ENCODE peak calls at places on chromosomes 13 and 19, in four cellular contexts. R is NCI-H2171 treated with DMSO at 0.1 percent for 48 hours; G is NCI-H526; N is activated CD4-positive, CD25-positive, alpha-beta regulatory T cell treated with anti-CD3 and anti-CD28 coated beads, Interleukin-2, amount 50 U/mL, for 16 hours. O is an unnamed sample.
A peak's percentile ranks its signal among the peaks of the same experiment; 100 is the strongest.

GRCh38 chr19:46068345-46069258 is 27.8 kb upstream of the IGFL4 start:
- DNase-seq in N (no peak), G (no peak), R (no peak), O (no peak)

GRCh38 chr19:52585101-52585500 is 15.0 kb downstream of the ZNF701 start:
- DNase-seq in N (no peak), R (no peak), G (no peak), O (no peak)

GRCh38 chr13:54029226-54029625 is 1000.6 kb downstream of the OLFM4 start:
- DNase-seq in N (no peak), G (no peak), R (peak; percentile 34), O (peak; percentile 14)

GRCh38 chr13:92963029-92963428 is 263.6 kb upstream of the GPC6 start:
- DNase-seq in R (no peak), G (no peak), N (no peak), O (no peak)

GRCh38 chr13:49220035-49220855 is at the start of gene MLNR:
- DNase-seq in R (peak; percentile 44), N (no peak), G (peak; percentile 85), O (no peak)

GRCh38 chr19:7534531-7534980 is 961 bp upstream of the PNPLA6 start:
- DNase-seq in R (peak; percentile 31), G (peak; percentile 22), N (no peak), O (peak; percentile 27)

GRCh38 chr13:47100214-47100853 is 203.5 kb upstream of the HTR2A start:
- DNase-seq in G (peak; percentile 15), N (no peak), R (no peak), O (no peak)

GRCh38 chr13:46593403-46593802 is 40.4 kb downstream of the LRCH1 start:
- DNase-seq in N (peak; percentile 32), R (no peak), G (no peak), O (no peak)

GRCh38 chr19:15479391-15480345 is at the start of gene PGLYRP2:
- DNase-seq in N (no peak), R (no peak), G (no peak), O (no peak)

GRCh38 chr19:11191273-11191755 is 6.0 kb downstream of the KANK2 start:
- DNase-seq in R (no peak), G (no peak), N (no peak), O (no peak)

GRCh38 chr13:80309926-80310325 is 31.0 kb downstream of the SPRY2 start:
- DNase-seq in G (no peak), N (no peak), R (no peak), O (no peak)

GRCh38 chr13:98397221-98397620 is 179.7 kb downstream of the STK24 start:
- DNase-seq in R (no peak), N (no peak), G (peak; percentile 26), O (no peak)

GRCh38 chr19:33171222-33171795 is 22.8 kb upstream of the LRP3 start:
- DNase-seq in R (no peak), N (no peak), G (no peak), O (no peak)

GRCh38 chr19:3849092-3849491 is 19.7 kb downstream of the ZFR2 start:
- DNase-seq in R (peak; percentile 49), N (no peak), G (peak; percentile 53), O (peak; percentile 32)

GRCh38 chr19:46602392-46603194 is 1.5 kb downstream of the CALM3 start:
- DNase-seq in R (no peak), N (no peak), G (no peak), O (no peak)

GRCh38 chr19:10334340-10335148 is 1.2 kb upstream of the RAVER1 start:
- DNase-seq in N (no peak), G (peak; percentile 79), R (peak; percentile 62), O (peak; percentile 3)

GRCh38 chr19:2548966-2549365 is 73.0 kb downstream of the GADD45B start:
- DNase-seq in N (no peak), G (no peak), R (no peak), O (no peak)

GRCh38 chr13:20993661-20994440 is 67.5 kb downstream of the LATS2 start:
- DNase-seq in R (no peak), N (no peak), G (no peak), O (no peak)

GRCh38 chr13:50071399-50071798 is 56.2 kb downstream of the KCNRG start:
- DNase-seq in N (no peak), G (no peak), R (peak; percentile 11), O (no peak)

GRCh38 chr19:30567535-30568232 is 195.5 kb downstream of the ZNF536 start:
- DNase-seq in N (no peak), G (peak; percentile 39), R (peak; percentile 71), O (no peak)

GRCh38 chr13:64910061-64910460 is 2320.1 kb downstream of the PCDH9 start:
- DNase-seq in G (no peak), N (no peak), R (no peak), O (no peak)

GRCh38 chr13:100156786-100157185 is 67.9 kb downstream of the PCCA start:
- DNase-seq in N (no peak), G (no peak), R (no peak), O (no peak)

GRCh38 chr19:50377517-50377916 is 1.3 kb downstream of the NR1H2 start:
- DNase-seq in N (no peak), R (no peak), G (no peak), O (no peak)

GRCh38 chr19:46926201-46927071 is 65.6 kb downstream of the ARHGAP35 start:
- DNase-seq in R (peak; percentile 78), G (peak; percentile 22), N (no peak), O (no peak)

GRCh38 chr19:45574526-45574925 is 10.1 kb downstream of the OPA3 start:
- DNase-seq in N (no peak), R (no peak), G (no peak), O (no peak)

GRCh38 chr19:55552620-55553019 is 7.3 kb upstream of the SBK3 start:
- DNase-seq in R (no peak), G (no peak), N (no peak), O (no peak)

GRCh38 chr13:83839158-83839557 is 43.1 kb downstream of the SLITRK1 start:
- DNase-seq in R (no peak), G (peak; percentile 28), N (no peak), O (no peak)

GRCh38 chr13:38265135-38265497 is 84.5 kb upstream of the UFM1 start:
- DNase-seq in N (no peak), G (no peak), R (no peak), O (no peak)

GRCh38 chr19:5990289-5990797 is 12.4 kb upstream of the RANBP3 start:
- DNase-seq in N (no peak), R (peak; percentile 68), G (peak; percentile 28), O (no peak)

GRCh38 chr19:788821-789472 is 8.3 kb upstream of the PTBP1 start:
- DNase-seq in G (no peak), N (no peak), R (peak; percentile 49), O (no peak)

GRCh38 chr19:42158926-42159325 is 26.7 kb upstream of the POU2F2 start:
- DNase-seq in N (no peak), G (no peak), R (no peak), O (no peak)

GRCh38 chr19:28377077-28377476 is 835.9 kb downstream of the UQCRFS1 start:
- DNase-seq in G (no peak), R (no peak), N (no peak), O (no peak)

GRCh38 chr13:90622547-90622946 is 724.9 kb upstream of the MIR17HG start:
- DNase-seq in N (no peak), G (no peak), R (no peak), O (no peak)

GRCh38 chr13:42970824-42971669 is 21.0 kb downstream of the EPSTI1 start:
- DNase-seq in R (peak; percentile 8), N (no peak), G (peak; percentile 88), O (peak; percentile 34)

GRCh38 chr19:32343550-32344262 is 1.7 kb upstream of the ZNF507 start:
- DNase-seq in R (no peak), N (no peak), G (no peak), O (no peak)

GRCh38 chr13:42876270-42876714 is 94.9 kb downstream of the FAM216B start:
- DNase-seq in G (peak; percentile 5), R (no peak), N (no peak), O (no peak)

GRCh38 chr19:406999-407491 is 1.9 kb downstream of the C2CD4C start:
- DNase-seq in R (no peak), N (no peak), G (no peak), O (no peak)